ENCODE peak calls at places on chromosomes 12 and 14, in six cellular contexts. One of them, this sample, is unnamed.

GRCh38 chr14:47929334-47929733 is 253.9 kb upstream of the MDGA2 start:
- DNase-seq in occipital lobe: no peak
- DNase-seq in stomach: no peak
- DNase-seq in AG04450: no peak
- DNase-seq in NCI-H1105 treated with DMSO at 0.1 percent for 48 hours: no peak
- DNase-seq in Peyer's patch: no peak
- DNase-seq in this sample: no peak

GRCh38 chr14:71399057-71399487 is 491.8 kb downstream of the PCNX1 start:
- DNase-seq in occipital lobe: no peak
- DNase-seq in stomach: no peak
- DNase-seq in AG04450: no peak
- DNase-seq in NCI-H1105 treated with DMSO at 0.1 percent for 48 hours: no peak
- DNase-seq in Peyer's patch: no peak
- DNase-seq in this sample: no peak

GRCh38 chr12:92621312-92621711 is 81.5 kb upstream of the PLEKHG7 start:
- DNase-seq in occipital lobe: no peak
- DNase-seq in stomach: no peak
- DNase-seq in AG04450: no peak
- DNase-seq in NCI-H1105 treated with DMSO at 0.1 percent for 48 hours: no peak
- DNase-seq in Peyer's patch: no peak
- DNase-seq in this sample: no peak

GRCh38 chr12:8912910-8913309 is 1.4 kb upstream of the PHC1 start:
- DNase-seq in occipital lobe: peak
- DNase-seq in stomach: peak
- DNase-seq in AG04450: no peak
- DNase-seq in NCI-H1105 treated with DMSO at 0.1 percent for 48 hours: peak
- DNase-seq in Peyer's patch: no peak
- DNase-seq in this sample: peak

GRCh38 chr14:55267816-55268215 is 3.4 kb upstream of the FBXO34 start:
- DNase-seq in occipital lobe: no peak
- DNase-seq in stomach: no peak
- DNase-seq in AG04450: no peak
- DNase-seq in NCI-H1105 treated with DMSO at 0.1 percent for 48 hours: no peak
- DNase-seq in Peyer's patch: no peak
- DNase-seq in this sample: no peak

GRCh38 chr12:112808176-112808575 is 16.6 kb downstream of the RPH3A start:
- DNase-seq in occipital lobe: no peak
- DNase-seq in stomach: no peak
- DNase-seq in AG04450: no peak
- DNase-seq in NCI-H1105 treated with DMSO at 0.1 percent for 48 hours: no peak
- DNase-seq in Peyer's patch: no peak
- DNase-seq in this sample: peak

GRCh38 chr12:57775044-57775443 is 2.6 kb downstream of the EEF1AKMT3 start:
- DNase-seq in occipital lobe: no peak
- DNase-seq in stomach: no peak
- DNase-seq in AG04450: no peak
- DNase-seq in NCI-H1105 treated with DMSO at 0.1 percent for 48 hours: no peak
- DNase-seq in Peyer's patch: no peak
- DNase-seq in this sample: no peak

GRCh38 chr12:111942557-111942956 is 70.4 kb downstream of the TMEM116 start:
- DNase-seq in occipital lobe: no peak
- DNase-seq in stomach: peak
- DNase-seq in AG04450: peak
- DNase-seq in NCI-H1105 treated with DMSO at 0.1 percent for 48 hours: no peak
- DNase-seq in Peyer's patch: no peak
- DNase-seq in this sample: no peak

GRCh38 chr14:100649173-100649519 is 61.9 kb upstream of the BEGAIN start:
- DNase-seq in occipital lobe: no peak
- DNase-seq in stomach: no peak
- DNase-seq in AG04450: peak
- DNase-seq in NCI-H1105 treated with DMSO at 0.1 percent for 48 hours: no peak
- DNase-seq in Peyer's patch: no peak
- DNase-seq in this sample: no peak

GRCh38 chr14:67387195-67387594 is 24.8 kb downstream of the PLEK2 start:
- DNase-seq in occipital lobe: no peak
- DNase-seq in stomach: no peak
- DNase-seq in AG04450: no peak
- DNase-seq in NCI-H1105 treated with DMSO at 0.1 percent for 48 hours: no peak
- DNase-seq in Peyer's patch: no peak
- DNase-seq in this sample: no peak

GRCh38 chr14:35821546-35822411 is 4.4 kb upstream of the BRMS1L start:
- DNase-seq in occipital lobe: no peak
- DNase-seq in stomach: no peak
- DNase-seq in AG04450: no peak
- DNase-seq in NCI-H1105 treated with DMSO at 0.1 percent for 48 hours: no peak
- DNase-seq in Peyer's patch: no peak
- DNase-seq in this sample: peak

GRCh38 chr14:72740966-72741835 is 152.7 kb downstream of the DPF3 start:
- DNase-seq in occipital lobe: no peak
- DNase-seq in stomach: peak
- DNase-seq in AG04450: no peak
- DNase-seq in NCI-H1105 treated with DMSO at 0.1 percent for 48 hours: no peak
- DNase-seq in Peyer's patch: no peak
- DNase-seq in this sample: no peak

GRCh38 chr12:115670869-115671268 is 606.6 kb downstream of the MED13L start:
- DNase-seq in occipital lobe: no peak
- DNase-seq in stomach: no peak
- DNase-seq in AG04450: no peak
- DNase-seq in NCI-H1105 treated with DMSO at 0.1 percent for 48 hours: no peak
- DNase-seq in Peyer's patch: no peak
- DNase-seq in this sample: no peak

GRCh38 chr14:25111061-25111601 is 61.2 kb upstream of the STXBP6 start:
- DNase-seq in occipital lobe: no peak
- DNase-seq in stomach: peak
- DNase-seq in AG04450: no peak
- DNase-seq in NCI-H1105 treated with DMSO at 0.1 percent for 48 hours: no peak
- DNase-seq in Peyer's patch: no peak
- DNase-seq in this sample: peak

GRCh38 chr12:51958542-51958941 is 7.0 kb downstream of the ACVR1B start:
- DNase-seq in occipital lobe: no peak
- DNase-seq in stomach: peak
- DNase-seq in AG04450: no peak
- DNase-seq in NCI-H1105 treated with DMSO at 0.1 percent for 48 hours: no peak
- DNase-seq in Peyer's patch: no peak
- DNase-seq in this sample: no peak

GRCh38 chr12:56346663-56347062 is 8.0 kb downstream of the IL23A start:
- DNase-seq in occipital lobe: no peak
- DNase-seq in stomach: no peak
- DNase-seq in AG04450: no peak
- DNase-seq in NCI-H1105 treated with DMSO at 0.1 percent for 48 hours: no peak
- DNase-seq in Peyer's patch: no peak
- DNase-seq in this sample: no peak

GRCh38 chr12:121893901-121894540 is 5.4 kb downstream of the PSMD9 start:
- DNase-seq in occipital lobe: no peak
- DNase-seq in stomach: peak
- DNase-seq in AG04450: peak
- DNase-seq in NCI-H1105 treated with DMSO at 0.1 percent for 48 hours: no peak
- DNase-seq in Peyer's patch: no peak
- DNase-seq in this sample: peak

GRCh38 chr12:121167951-121168350 is 35.3 kb downstream of the P2RX7 start:
- DNase-seq in occipital lobe: no peak
- DNase-seq in stomach: no peak
- DNase-seq in AG04450: no peak
- DNase-seq in NCI-H1105 treated with DMSO at 0.1 percent for 48 hours: no peak
- DNase-seq in Peyer's patch: no peak
- DNase-seq in this sample: no peak

GRCh38 chr14:90819734-90820393 is 3.6 kb upstream of the TTC7B start:
- DNase-seq in occipital lobe: no peak
- DNase-seq in stomach: peak
- DNase-seq in AG04450: no peak
- DNase-seq in NCI-H1105 treated with DMSO at 0.1 percent for 48 hours: no peak
- DNase-seq in Peyer's patch: no peak
- DNase-seq in this sample: no peak

GRCh38 chr12:8145754-8146415 is 10.9 kb upstream of the ZNF705A start:
- DNase-seq in occipital lobe: peak
- DNase-seq in stomach: no peak
- DNase-seq in AG04450: peak
- DNase-seq in NCI-H1105 treated with DMSO at 0.1 percent for 48 hours: no peak
- DNase-seq in Peyer's patch: no peak
- DNase-seq in this sample: no peak

GRCh38 chr14:94295360-94296180 is 2.5 kb upstream of the SERPINA10 start:
- DNase-seq in occipital lobe: no peak
- DNase-seq in stomach: no peak
- DNase-seq in AG04450: no peak
- DNase-seq in NCI-H1105 treated with DMSO at 0.1 percent for 48 hours: no peak
- DNase-seq in Peyer's patch: no peak
- DNase-seq in this sample: no peak

GRCh38 chr12:67650528-67651379 is 2.2 kb downstream of the DYRK2 start:
- DNase-seq in occipital lobe: no peak
- DNase-seq in stomach: no peak
- DNase-seq in AG04450: no peak
- DNase-seq in NCI-H1105 treated with DMSO at 0.1 percent for 48 hours: no peak
- DNase-seq in Peyer's patch: no peak
- DNase-seq in this sample: no peak

GRCh38 chr12:132429932-132430643 is 59.9 kb upstream of the FBRSL1 start:
- DNase-seq in occipital lobe: no peak
- DNase-seq in stomach: peak
- DNase-seq in AG04450: no peak
- DNase-seq in NCI-H1105 treated with DMSO at 0.1 percent for 48 hours: peak
- DNase-seq in Peyer's patch: peak
- DNase-seq in this sample: peak

GRCh38 chr12:22459872-22460490 is 84.4 kb downstream of the C2CD5 start:
- DNase-seq in occipital lobe: no peak
- DNase-seq in stomach: no peak
- DNase-seq in AG04450: no peak
- DNase-seq in NCI-H1105 treated with DMSO at 0.1 percent for 48 hours: peak
- DNase-seq in Peyer's patch: no peak
- DNase-seq in this sample: peak

GRCh38 chr14:68109132-68109531 is 289.6 kb downstream of the RAD51B start:
- DNase-seq in occipital lobe: no peak
- DNase-seq in stomach: no peak
- DNase-seq in AG04450: no peak
- DNase-seq in NCI-H1105 treated with DMSO at 0.1 percent for 48 hours: no peak
- DNase-seq in Peyer's patch: no peak
- DNase-seq in this sample: no peak

GRCh38 chr12:26631846-26632245 is 201.1 kb downstream of the ITPR2 start:
- DNase-seq in occipital lobe: no peak
- DNase-seq in stomach: no peak
- DNase-seq in AG04450: no peak
- DNase-seq in NCI-H1105 treated with DMSO at 0.1 percent for 48 hours: no peak
- DNase-seq in Peyer's patch: no peak
- DNase-seq in this sample: no peak

GRCh38 chr12:120089796-120090195 is 26.8 kb downstream of the RAB35 start:
- DNase-seq in occipital lobe: no peak
- DNase-seq in stomach: no peak
- DNase-seq in AG04450: no peak
- DNase-seq in NCI-H1105 treated with DMSO at 0.1 percent for 48 hours: no peak
- DNase-seq in Peyer's patch: no peak
- DNase-seq in this sample: no peak

GRCh38 chr14:72476657-72477499 is 417.0 kb downstream of the DPF3 start:
- DNase-seq in occipital lobe: no peak
- DNase-seq in stomach: no peak
- DNase-seq in AG04450: no peak
- DNase-seq in NCI-H1105 treated with DMSO at 0.1 percent for 48 hours: no peak
- DNase-seq in Peyer's patch: peak
- DNase-seq in this sample: no peak

GRCh38 chr12:108839011-108839889 is 18.1 kb downstream of the SSH1 start:
- DNase-seq in occipital lobe: no peak
- DNase-seq in stomach: no peak
- DNase-seq in AG04450: no peak
- DNase-seq in NCI-H1105 treated with DMSO at 0.1 percent for 48 hours: no peak
- DNase-seq in Peyer's patch: no peak
- DNase-seq in this sample: no peak

GRCh38 chr12:26100966-26101744 is 23.7 kb downstream of the BHLHE41 start:
- DNase-seq in occipital lobe: no peak
- DNase-seq in stomach: peak
- DNase-seq in AG04450: no peak
- DNase-seq in NCI-H1105 treated with DMSO at 0.1 percent for 48 hours: peak
- DNase-seq in Peyer's patch: no peak
- DNase-seq in this sample: peak

GRCh38 chr14:101578489-101578888 is 17.2 kb downstream of the DIO3 start:
- DNase-seq in occipital lobe: no peak
- DNase-seq in stomach: no peak
- DNase-seq in AG04450: no peak
- DNase-seq in NCI-H1105 treated with DMSO at 0.1 percent for 48 hours: no peak
- DNase-seq in Peyer's patch: no peak
- DNase-seq in this sample: no peak

GRCh38 chr12:27511723-27512045 is 12.3 kb upstream of the PPFIBP1 start:
- DNase-seq in occipital lobe: no peak
- DNase-seq in stomach: no peak
- DNase-seq in AG04450: no peak
- DNase-seq in NCI-H1105 treated with DMSO at 0.1 percent for 48 hours: no peak
- DNase-seq in Peyer's patch: no peak
- DNase-seq in this sample: no peak

GRCh38 chr12:1922075-1922709 is 3.7 kb upstream of the CACNA2D4 start:
- DNase-seq in occipital lobe: no peak
- DNase-seq in stomach: peak
- DNase-seq in AG04450: no peak
- DNase-seq in NCI-H1105 treated with DMSO at 0.1 percent for 48 hours: no peak
- DNase-seq in Peyer's patch: peak
- DNase-seq in this sample: no peak

GRCh38 chr12:51871126-51871525 is 16.8 kb upstream of the ANKRD33 start:
- DNase-seq in occipital lobe: no peak
- DNase-seq in stomach: no peak
- DNase-seq in AG04450: no peak
- DNase-seq in NCI-H1105 treated with DMSO at 0.1 percent for 48 hours: no peak
- DNase-seq in Peyer's patch: no peak
- DNase-seq in this sample: no peak

GRCh38 chr12:101186291-101186690 is 23.7 kb downstream of the SLC5A8 start:
- DNase-seq in occipital lobe: no peak
- DNase-seq in stomach: no peak
- DNase-seq in AG04450: no peak
- DNase-seq in NCI-H1105 treated with DMSO at 0.1 percent for 48 hours: no peak
- DNase-seq in Peyer's patch: no peak
- DNase-seq in this sample: no peak

GRCh38 chr12:89140141-89140540 is 212.2 kb downstream of the DUSP6 start:
- DNase-seq in occipital lobe: no peak
- DNase-seq in stomach: no peak
- DNase-seq in AG04450: no peak
- DNase-seq in NCI-H1105 treated with DMSO at 0.1 percent for 48 hours: peak
- DNase-seq in Peyer's patch: no peak
- DNase-seq in this sample: no peak

GRCh38 chr14:67497216-67497615 is 8.7 kb upstream of the TMEM229B start:
- DNase-seq in occipital lobe: no peak
- DNase-seq in stomach: no peak
- DNase-seq in AG04450: no peak
- DNase-seq in NCI-H1105 treated with DMSO at 0.1 percent for 48 hours: no peak
- DNase-seq in Peyer's patch: no peak
- DNase-seq in this sample: no peak

GRCh38 chr12:83042441-83043215 is 355.9 kb downstream of the TMTC2 start:
- DNase-seq in occipital lobe: no peak
- DNase-seq in stomach: no peak
- DNase-seq in AG04450: no peak
- DNase-seq in NCI-H1105 treated with DMSO at 0.1 percent for 48 hours: no peak
- DNase-seq in Peyer's patch: no peak
- DNase-seq in this sample: no peak

GRCh38 chr12:112013601-112014402 is 576 bp downstream of the ERP29 start:
- DNase-seq in occipital lobe: peak
- DNase-seq in stomach: peak
- DNase-seq in AG04450: no peak
- DNase-seq in NCI-H1105 treated with DMSO at 0.1 percent for 48 hours: peak
- DNase-seq in Peyer's patch: peak
- DNase-seq in this sample: peak